ENCODE peak calls at places on chromosomes 1 and 21, in six cellular contexts. One of them, this sample, is unnamed.

GRCh38 chr1:24003331-24003972 is 23.3 kb upstream of the SRSF10 start:
- DNase-seq in AG04449: no peak
- DNase-seq in A549: peak; percentile 35
- DNase-seq in keratinocyte: no peak
- DNase-seq in adrenal gland: no peak
- DNase-seq in left ventricle myocardium inferior: no peak
- DNase-seq in this sample: peak; percentile 78

GRCh38 chr1:205144046-205144720 is 22.4 kb upstream of the RBBP5 start:
- DNase-seq in A549: no peak
- DNase-seq in keratinocyte: no peak
- DNase-seq in AG04449: no peak
- DNase-seq in adrenal gland: peak; percentile 36
- DNase-seq in left ventricle myocardium inferior: no peak
- DNase-seq in this sample: no peak

GRCh38 chr1:199808110-199808870 is 219.2 kb upstream of the NR5A2 start:
- DNase-seq in AG04449: peak; percentile 5
- DNase-seq in A549: peak; percentile 88
- DNase-seq in left ventricle myocardium inferior: no peak
- DNase-seq in adrenal gland: no peak
- DNase-seq in keratinocyte: peak; percentile 26
- DNase-seq in this sample: no peak

GRCh38 chr1:213357403-213357802 is 306.4 kb downstream of the RPS6KC1 start:
- DNase-seq in left ventricle myocardium inferior: no peak
- DNase-seq in A549: no peak
- DNase-seq in keratinocyte: no peak
- DNase-seq in AG04449: no peak
- DNase-seq in adrenal gland: no peak
- DNase-seq in this sample: no peak

GRCh38 chr1:163535807-163536206 is 214.1 kb downstream of the NUF2 start:
- DNase-seq in keratinocyte: no peak
- DNase-seq in AG04449: no peak
- DNase-seq in left ventricle myocardium inferior: no peak
- DNase-seq in adrenal gland: no peak
- DNase-seq in A549: peak; percentile 35
- DNase-seq in this sample: peak; percentile 8

GRCh38 chr1:226912587-226913176 is 27.4 kb upstream of the COQ8A start:
- DNase-seq in AG04449: no peak
- DNase-seq in left ventricle myocardium inferior: peak; percentile 60
- DNase-seq in adrenal gland: peak; percentile 85
- DNase-seq in A549: peak; percentile 44
- DNase-seq in keratinocyte: no peak
- DNase-seq in this sample: no peak

GRCh38 chr1:77030401-77031100 is 163.3 kb downstream of the ST6GALNAC5 start:
- DNase-seq in adrenal gland: no peak
- DNase-seq in AG04449: no peak
- DNase-seq in keratinocyte: no peak
- DNase-seq in left ventricle myocardium inferior: no peak
- DNase-seq in A549: no peak
- DNase-seq in this sample: no peak

GRCh38 chr21:46033410-46034404 is 52.1 kb downstream of the COL6A1 start:
- DNase-seq in keratinocyte: no peak
- DNase-seq in AG04449: no peak
- DNase-seq in A549: no peak
- DNase-seq in adrenal gland: peak; percentile 46
- DNase-seq in left ventricle myocardium inferior: no peak
- DNase-seq in this sample: no peak

GRCh38 chr1:178275553-178275952 is 181.6 kb downstream of the RASAL2 start:
- DNase-seq in AG04449: no peak
- DNase-seq in left ventricle myocardium inferior: no peak
- DNase-seq in A549: no peak
- DNase-seq in keratinocyte: no peak
- DNase-seq in adrenal gland: no peak
- DNase-seq in this sample: no peak

GRCh38 chr1:152774875-152775274 is at the start of gene LCE1F:
- DNase-seq in AG04449: no peak
- DNase-seq in adrenal gland: no peak
- DNase-seq in keratinocyte: no peak
- DNase-seq in A549: peak; percentile 16
- DNase-seq in left ventricle myocardium inferior: no peak
- DNase-seq in this sample: no peak

DNA sequence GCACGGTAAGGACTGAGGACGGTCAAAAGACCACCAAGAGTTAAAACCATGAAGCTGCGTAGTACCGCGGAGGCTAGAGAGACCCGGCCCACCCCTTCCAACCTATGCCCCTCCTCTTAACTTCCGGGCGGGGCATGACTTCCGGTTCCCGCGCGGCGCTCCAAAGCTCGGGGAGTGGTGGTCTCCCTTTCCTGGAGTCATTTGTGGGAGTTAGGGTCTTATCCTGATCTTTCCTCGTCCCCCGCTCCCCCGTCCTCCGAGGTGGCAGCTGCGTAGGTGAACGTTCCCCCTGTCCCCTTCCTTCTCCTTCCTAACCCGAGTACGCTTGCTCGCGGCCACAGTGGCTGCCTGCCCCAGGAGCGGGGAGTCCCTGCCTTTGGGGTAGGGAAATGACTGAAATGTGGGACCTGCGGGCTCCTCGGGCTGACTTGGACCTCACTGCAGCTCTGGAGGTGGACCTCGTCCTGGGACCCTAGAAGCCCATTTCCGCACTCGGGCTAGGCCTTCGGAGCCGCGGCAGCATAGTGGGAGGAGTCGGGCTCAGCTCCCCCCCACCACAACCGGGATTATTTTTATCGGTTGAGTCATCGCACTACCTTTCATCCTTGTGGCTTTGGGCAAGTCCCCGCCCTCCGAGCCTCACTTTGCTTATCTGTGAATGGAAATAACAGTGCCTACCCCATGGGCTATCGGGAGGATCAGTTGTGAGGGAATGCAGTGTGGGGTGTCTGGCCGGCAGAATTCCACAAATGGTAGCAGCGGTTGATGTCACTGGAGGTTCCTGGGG is 24.1 kb downstream of the CELA3A start:
- DNase-seq in left ventricle myocardium inferior: peak; percentile 83
- DNase-seq in A549: peak; percentile 78
- DNase-seq in keratinocyte: no peak
- DNase-seq in AG04449: no peak
- DNase-seq in adrenal gland: peak; percentile 93
- DNase-seq in this sample: no peak
- H3K4me3 ChIP-seq in left ventricle myocardium inferior: peak overlapping the region; percentile 99
- H3K4me3 ChIP-seq in A549: peak overlapping the region; percentile 99
- H3K4me3 ChIP-seq in keratinocyte: peak overlapping the region; percentile 97
- H3K4me3 ChIP-seq in AG04449: peak overlapping the region; percentile 99
- H3K4me3 ChIP-seq in adrenal gland: peak overlapping the region; percentile 87
- H3K4me3 ChIP-seq in this sample: peak overlapping the region; percentile 84

GRCh38 chr1:203771901-203772301 is 6.9 kb downstream of the LAX1 start:
- DNase-seq in AG04449: no peak
- DNase-seq in A549: no peak
- DNase-seq in left ventricle myocardium inferior: no peak
- DNase-seq in adrenal gland: peak; percentile 53
- DNase-seq in keratinocyte: no peak
- DNase-seq in this sample: no peak

GRCh38 chr1:203778789-203779188 is 13.8 kb downstream of the LAX1 start:
- DNase-seq in keratinocyte: no peak
- DNase-seq in adrenal gland: no peak
- DNase-seq in AG04449: no peak
- DNase-seq in A549: no peak
- DNase-seq in left ventricle myocardium inferior: no peak
- DNase-seq in this sample: no peak

GRCh38 chr1:203777596-203777995 is 12.6 kb downstream of the LAX1 start:
- DNase-seq in AG04449: no peak
- DNase-seq in adrenal gland: no peak
- DNase-seq in left ventricle myocardium inferior: no peak
- DNase-seq in keratinocyte: no peak
- DNase-seq in A549: no peak
- DNase-seq in this sample: no peak

GRCh38 chr1:203772836-203773235 is 7.9 kb downstream of the LAX1 start:
- DNase-seq in A549: no peak
- DNase-seq in left ventricle myocardium inferior: no peak
- DNase-seq in AG04449: no peak
- DNase-seq in keratinocyte: no peak
- DNase-seq in adrenal gland: no peak
- DNase-seq in this sample: no peak

GRCh38 chr1:203776636-203777035 is 11.7 kb downstream of the LAX1 start:
- DNase-seq in adrenal gland: no peak
- DNase-seq in A549: peak; percentile 28
- DNase-seq in AG04449: no peak
- DNase-seq in left ventricle myocardium inferior: no peak
- DNase-seq in keratinocyte: no peak
- DNase-seq in this sample: no peak
- TF ChIP-seq CTCF in adrenal gland: no peak
- TF ChIP-seq CTCF in A549: peak; percentile 23
- TF ChIP-seq CTCF in AG04449: peak; percentile 12
- TF ChIP-seq CTCF in left ventricle myocardium inferior: peak; percentile 36
- TF ChIP-seq CTCF in keratinocyte: peak; percentile 26
- TF ChIP-seq CTCF in this sample: no peak

DNA sequence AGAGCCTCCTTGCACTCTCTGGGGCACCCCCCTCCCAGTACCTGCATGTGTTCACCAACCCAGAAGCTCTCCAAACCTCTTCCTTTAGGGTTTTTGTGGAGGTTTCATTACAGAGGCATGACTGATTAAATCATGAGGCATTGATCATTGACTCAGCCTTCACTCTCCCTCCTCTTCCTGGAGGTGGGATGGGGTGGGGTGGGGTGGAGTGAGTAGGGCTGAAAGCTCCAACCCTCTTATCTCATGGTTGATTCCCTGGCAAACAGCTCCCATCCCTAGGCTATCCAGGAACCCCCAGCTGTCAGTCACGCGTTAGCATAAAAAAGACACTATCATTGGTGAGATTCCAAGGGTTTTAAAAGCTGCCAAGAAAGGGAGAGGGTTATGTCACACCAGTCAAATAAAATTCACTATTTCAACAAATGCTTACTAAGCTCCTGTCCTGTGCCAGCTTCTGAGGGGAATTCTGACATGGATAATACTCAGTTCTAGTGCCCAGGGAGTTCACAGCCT is 7.1 kb upstream of the IL24 start:
- DNase-seq in left ventricle myocardium inferior: no peak
- DNase-seq in A549: peak; percentile 61
- DNase-seq in adrenal gland: no peak
- DNase-seq in AG04449: no peak
- DNase-seq in keratinocyte: no peak
- DNase-seq in this sample: peak; percentile 74
- H3K4me3 ChIP-seq in left ventricle myocardium inferior: no peak overlapping the region
- H3K4me3 ChIP-seq in A549: peak overlapping the region; percentile 22
- H3K4me3 ChIP-seq in adrenal gland: no peak overlapping the region
- H3K4me3 ChIP-seq in AG04449: no peak overlapping the region
- H3K4me3 ChIP-seq in keratinocyte: peak overlapping the region; percentile 56
- H3K4me3 ChIP-seq in this sample: no peak overlapping the region

DNA sequence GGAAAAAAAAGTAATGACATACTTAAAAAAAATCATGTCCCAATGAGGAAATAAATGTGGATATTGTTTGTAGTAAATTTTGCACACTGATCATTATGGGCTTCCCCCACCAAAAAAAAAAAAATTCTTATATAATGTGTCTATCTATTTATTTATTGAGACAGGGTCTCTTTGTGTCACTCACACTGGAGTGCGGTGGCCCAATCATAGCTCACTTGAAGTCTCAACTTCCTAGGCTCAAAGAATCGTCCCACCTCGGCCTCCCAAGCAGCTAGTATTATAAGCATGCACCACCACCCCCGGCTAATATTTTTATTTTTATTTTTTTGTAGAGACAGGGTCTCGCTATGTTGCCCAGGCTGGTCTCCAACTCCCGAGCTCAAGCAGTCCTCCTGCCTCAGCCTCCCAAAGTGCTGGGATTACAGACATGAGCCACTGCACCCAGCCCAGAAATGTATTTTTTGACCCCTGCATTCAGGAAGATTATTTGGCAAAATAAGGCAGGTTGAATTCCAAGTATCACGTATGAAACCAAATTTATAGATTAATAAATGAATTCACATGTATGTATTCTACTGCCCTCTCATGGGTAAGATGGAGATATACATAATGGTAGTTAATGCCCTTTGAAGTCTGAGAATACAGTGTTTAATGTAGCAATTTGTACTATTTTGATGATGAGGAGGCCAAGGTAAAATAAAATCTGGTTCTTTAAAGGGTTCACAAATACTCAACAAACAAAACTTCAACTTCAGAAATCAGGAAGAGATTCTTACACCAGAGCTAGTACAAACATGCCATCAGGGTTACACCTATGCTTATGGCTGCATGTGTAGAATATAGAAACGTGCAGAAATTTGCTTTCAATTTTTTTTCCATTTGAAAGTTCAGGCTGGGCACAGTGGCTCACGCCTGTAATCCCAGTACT is 1.4 kb upstream of the DENND2C start:
- DNase-seq in keratinocyte: no peak
- DNase-seq in AG04449: no peak
- DNase-seq in left ventricle myocardium inferior: no peak
- DNase-seq in adrenal gland: no peak
- DNase-seq in A549: peak; percentile 3
- DNase-seq in this sample: no peak
- TF ChIP-seq CTCF in keratinocyte: no peak
- TF ChIP-seq CTCF in AG04449: peak; percentile 19
- TF ChIP-seq CTCF in left ventricle myocardium inferior: peak; percentile 50
- TF ChIP-seq CTCF in adrenal gland: no peak
- TF ChIP-seq CTCF in A549: peak; percentile 37
- TF ChIP-seq CTCF in this sample: peak; percentile 6